ENCODE peak calls at places on chromosomes 13 and 19, in eight cellular contexts. V is body of pancreas; J is effector memory CD4-positive, alpha-beta T cell; F is heart left ventricle; H is breast epithelium; A is colonic mucosa; E is cardiac muscle cell; C is ascending aorta. L is an unnamed sample.
A peak's percentile ranks its signal among the peaks of the same experiment; 100 is the strongest.

GRCh38 chr19:18197941-18198340 is 4.9 kb downstream of the MPV17L2 start:
- DNase-seq in A (no peak), J (no peak), F (no peak), C (no peak), V (no peak), E (no peak), H (no peak), L (no peak)

GRCh38 chr13:39892731-39893293 is 237.3 kb downstream of the COG6 start:
- DNase-seq in E (peak; percentile 94), V (no peak), C (no peak), J (no peak), A (no peak), H (no peak), F (peak; percentile 53), L (peak; percentile 59)

GRCh38 chr19:15463865-15464371 is 426 bp downstream of the RASAL3 start:
- DNase-seq in C (no peak), E (no peak), J (peak; percentile 74), H (no peak), F (no peak), V (no peak), A (peak; percentile 34), L (peak; percentile 77)

GRCh38 chr13:66981912-66982311 is 248.2 kb downstream of the PCDH9 start:
- DNase-seq in H (no peak), E (no peak), C (no peak), V (no peak), J (no peak), A (no peak), F (no peak), L (no peak)

GRCh38 chr19:18587962-18588610 is 512 bp upstream of the REX1BD start:
- DNase-seq in V (no peak), C (no peak), E (no peak), A (no peak), F (no peak), J (no peak), H (no peak), L (no peak)

GRCh38 chr13:110137677-110138008 is 169.3 kb downstream of the COL4A1 start:
- DNase-seq in H (peak; percentile 52), A (peak; percentile 36), E (peak; percentile 30), C (no peak), J (no peak), F (peak; percentile 75), V (peak; percentile 45), L (no peak)

GRCh38 chr19:46605356-46605821 is 4.3 kb downstream of the CALM3 start:
- DNase-seq in J (no peak), A (no peak), E (no peak), F (no peak), C (no peak), H (no peak), V (no peak), L (no peak)

GRCh38 chr19:55494172-55494761 is 6.0 kb downstream of the SSC5D start:
- DNase-seq in V (no peak), C (no peak), A (no peak), H (no peak), E (peak; percentile 94), J (no peak), F (peak; percentile 80), L (no peak)

GRCh38 chr19:5289060-5289990 is 51.3 kb downstream of the PTPRS start:
- DNase-seq in A (no peak), H (no peak), E (no peak), C (no peak), J (no peak), V (no peak), F (no peak), L (no peak)

GRCh38 chr13:109787135-109787954 is 962 bp upstream of the IRS2 start:
- DNase-seq in V (peak; percentile 47), J (no peak), E (peak; percentile 56), F (no peak), A (peak; percentile 45), C (no peak), H (peak; percentile 56), L (peak; percentile 49)

GRCh38 chr19:30170081-30170480 is 202.1 kb upstream of the ZNF536 start:
- DNase-seq in E (no peak), J (no peak), H (no peak), V (no peak), F (no peak), A (no peak), C (no peak), L (no peak)

GRCh38 chr13:75687145-75687763 is 51.1 kb downstream of the LMO7 start:
- DNase-seq in F (no peak), C (no peak), V (no peak), A (no peak), H (no peak), E (peak; percentile 62), J (no peak), L (no peak)

GRCh38 chr19:55373993-55374757 is 2.5 kb upstream of the TMEM190 start:
- DNase-seq in V (no peak), C (no peak), A (no peak), H (no peak), F (no peak), E (peak; percentile 50), J (no peak), L (no peak)

GRCh38 chr19:46924874-46925547 is 64.2 kb downstream of the ARHGAP35 start:
- DNase-seq in C (no peak), V (no peak), A (peak; percentile 50), F (peak; percentile 43), H (peak; percentile 58), J (no peak), E (no peak), L (no peak)

GRCh38 chr13:73984949-73985691 is 149.1 kb downstream of the KLF12 start:
- DNase-seq in C (no peak), H (no peak), F (peak; percentile 59), A (no peak), V (no peak), J (peak; percentile 69), E (peak; percentile 68), L (peak; percentile 91)

GRCh38 chr19:7197760-7198696 is 96.2 kb downstream of the INSR start:
- DNase-seq in A (peak; percentile 88), H (peak; percentile 79), E (peak; percentile 97), J (peak; percentile 82), V (peak; percentile 93), F (peak; percentile 94), C (peak; percentile 77), L (peak; percentile 91)

GRCh38 chr13:28792992-28793391 is 27.1 kb upstream of the MTUS2 start:
- DNase-seq in C (no peak), V (no peak), E (peak; percentile 77), F (no peak), H (no peak), A (no peak), J (no peak), L (no peak)

GRCh38 chr19:53103141-53103902 is at the start of gene ZNF160:
- DNase-seq in J (peak; percentile 97), A (peak; percentile 99), E (peak; percentile 98), V (peak; percentile 98), C (peak; percentile 92), H (peak; percentile 96), F (peak; percentile 100), L (peak; percentile 98)

GRCh38 chr19:15323496-15324235 is 8.7 kb downstream of the BRD4 start:
- DNase-seq in C (no peak), V (peak; percentile 70), J (no peak), H (peak; percentile 64), E (peak; percentile 74), F (peak; percentile 68), A (peak; percentile 64), L (no peak)

GRCh38 chr19:29837448-29837961 is 25.7 kb downstream of the CCNE1 start:
- DNase-seq in H (no peak), E (no peak), C (no peak), F (no peak), J (no peak), A (no peak), V (no peak), L (peak; percentile 76)

GRCh38 chr13:30253830-30254229 is 53.5 kb downstream of the KATNAL1 start:
- DNase-seq in A (no peak), E (no peak), C (no peak), J (no peak), F (no peak), V (no peak), H (no peak), L (no peak)

GRCh38 chr13:30255696-30256095 is 51.7 kb downstream of the KATNAL1 start:
- DNase-seq in F (no peak), A (no peak), C (no peak), J (no peak), H (no peak), V (no peak), E (no peak), L (no peak)

GRCh38 chr13:30256713-30257432 is 50.5 kb downstream of the KATNAL1 start:
- DNase-seq in E (peak; percentile 23), H (no peak), F (no peak), A (no peak), J (no peak), C (no peak), V (no peak), L (no peak)

GRCh38 chr13:30257433-30258099 is 49.8 kb downstream of the KATNAL1 start:
- DNase-seq in C (no peak), A (no peak), E (no peak), H (no peak), F (peak; percentile 49), V (no peak), J (no peak), L (no peak)
- H3K4me1 ChIP-seq in C (peaks cover 2% of the 10 kb centered on the region), A (no peaks in the 10 kb centered on the region), E (peaks cover 36% of the 10 kb centered on the region), H (no peaks in the 10 kb centered on the region), F (peaks cover 7% of the 10 kb centered on the region), V (no peaks in the 10 kb centered on the region), J (no peaks in the 10 kb centered on the region), L (no peaks in the 10 kb centered on the region)

GRCh38 chr13:51887441-51887840 is 25.7 kb downstream of the CCDC70 start:
- DNase-seq in F (no peak), V (no peak), E (no peak), H (no peak), C (no peak), J (no peak), A (no peak), L (no peak)
- H3K27ac ChIP-seq in F (no peak overlapping the region), V (no peak overlapping the region), E (no peak overlapping the region), H (no peak overlapping the region), C (no peak overlapping the region), J (no peak overlapping the region), A (no peak overlapping the region), L (no peak overlapping the region)

GRCh38 chr19:28422791-28423650 is 789.9 kb downstream of the UQCRFS1 start:
- DNase-seq in E (no peak), F (no peak), H (no peak), A (no peak), V (no peak), C (no peak), J (no peak), L (no peak)

GRCh38 chr19:28424662-28425430 is 788.1 kb downstream of the UQCRFS1 start:
- DNase-seq in E (peak; percentile 10), C (no peak), V (no peak), H (no peak), J (no peak), A (no peak), F (no peak), L (no peak)

GRCh38 chr19:28425431-28425931 is 787.5 kb downstream of the UQCRFS1 start:
- DNase-seq in F (no peak), E (peak; percentile 39), C (no peak), H (no peak), V (no peak), A (no peak), J (no peak), L (no peak)

GRCh38 chr19:28422046-28422445 is 790.9 kb downstream of the UQCRFS1 start:
- DNase-seq in H (no peak), A (no peak), F (no peak), V (no peak), E (no peak), J (no peak), C (no peak), L (no peak)

GRCh38 chr19:28424041-28424440 is 788.9 kb downstream of the UQCRFS1 start:
- DNase-seq in E (no peak), J (no peak), C (no peak), H (no peak), A (no peak), F (no peak), V (no peak), L (no peak)
- H3K4me1 ChIP-seq in E (no peaks in the 10 kb centered on the region), J (no peaks in the 10 kb centered on the region), C (no peaks in the 10 kb centered on the region), H (no peaks in the 10 kb centered on the region), A (peaks cover 4% of the 10 kb centered on the region), F (no peaks in the 10 kb centered on the region), V (no peaks in the 10 kb centered on the region), L (no peaks in the 10 kb centered on the region)

GRCh38 chr13:19791953-19792537 is 9.3 kb upstream of the PSPC1 start:
- DNase-seq in E (no peak), C (no peak), H (no peak), F (no peak), A (no peak), V (no peak), J (no peak), L (no peak)
- H3K27ac ChIP-seq in E (no peak overlapping the region), C (no peak overlapping the region), H (no peak overlapping the region), F (no peak overlapping the region), A (no peak overlapping the region), V (no peak overlapping the region), J (no peak overlapping the region), L (no peak overlapping the region)

L was measured in naive thymus-derived CD4-positive, alpha-beta T cell.